ENCODE peak calls at places on chromosomes 6 and 20, in six cellular contexts. One of them, this sample, is unnamed.

GRCh38 chr6:26576929-26577719 is 19.6 kb upstream of the ABT1 start:
- DNase-seq in pancreas: no peak
- DNase-seq in GM13977: no peak
- DNase-seq in tibial nerve: peak; percentile 59
- DNase-seq in A549: peak; percentile 87
- DNase-seq in fibroblast of villous mesenchyme: peak; percentile 71
- DNase-seq in this sample: no peak

GRCh38 chr6:157964139-157964538 is 17.5 kb upstream of the SYNJ2 start:
- DNase-seq in pancreas: no peak
- DNase-seq in GM13977: no peak
- DNase-seq in tibial nerve: no peak
- DNase-seq in A549: no peak
- DNase-seq in fibroblast of villous mesenchyme: no peak
- DNase-seq in this sample: no peak

GRCh38 chr20:20375862-20376261 is 8.0 kb downstream of the INSM1 start:
- DNase-seq in pancreas: no peak
- DNase-seq in GM13977: no peak
- DNase-seq in tibial nerve: no peak
- DNase-seq in A549: no peak
- DNase-seq in fibroblast of villous mesenchyme: no peak
- DNase-seq in this sample: no peak

GRCh38 chr6:1313755-1314503 is 2.0 kb downstream of the FOXQ1 start:
- DNase-seq in pancreas: peak; percentile 53
- DNase-seq in GM13977: peak; percentile 67
- DNase-seq in tibial nerve: no peak
- DNase-seq in A549: peak; percentile 59
- DNase-seq in fibroblast of villous mesenchyme: no peak
- DNase-seq in this sample: no peak

GRCh38 chr6:31490115-31490873 is 7.7 kb upstream of the MICB start:
- DNase-seq in pancreas: no peak
- DNase-seq in GM13977: no peak
- DNase-seq in tibial nerve: no peak
- DNase-seq in A549: no peak
- DNase-seq in fibroblast of villous mesenchyme: no peak
- DNase-seq in this sample: no peak

GRCh38 chr20:4829494-4830211 is 107.9 kb downstream of the PRND start:
- DNase-seq in pancreas: no peak
- DNase-seq in GM13977: no peak
- DNase-seq in tibial nerve: peak; percentile 48
- DNase-seq in A549: no peak
- DNase-seq in fibroblast of villous mesenchyme: no peak
- DNase-seq in this sample: no peak

GRCh38 chr6:166760288-166760687 is 133.2 kb upstream of the RPS6KA2 start:
- DNase-seq in pancreas: no peak
- DNase-seq in GM13977: no peak
- DNase-seq in tibial nerve: no peak
- DNase-seq in A549: no peak
- DNase-seq in fibroblast of villous mesenchyme: no peak
- DNase-seq in this sample: no peak

GRCh38 chr6:128519132-128519930 is 1.1 kb downstream of the PTPRK start:
- DNase-seq in pancreas: peak; percentile 55
- DNase-seq in GM13977: peak; percentile 9
- DNase-seq in tibial nerve: no peak
- DNase-seq in A549: peak; percentile 54
- DNase-seq in fibroblast of villous mesenchyme: peak; percentile 59
- DNase-seq in this sample: peak; percentile 73

GRCh38 chr20:51760905-51761544 is 7.2 kb downstream of the ATP9A start:
- DNase-seq in pancreas: no peak
- DNase-seq in GM13977: no peak
- DNase-seq in tibial nerve: no peak
- DNase-seq in A549: peak; percentile 79
- DNase-seq in fibroblast of villous mesenchyme: peak; percentile 38
- DNase-seq in this sample: no peak

GRCh38 chr6:109340811-109341210 is 41.5 kb downstream of the CD164 start:
- DNase-seq in pancreas: no peak
- DNase-seq in GM13977: no peak
- DNase-seq in tibial nerve: no peak
- DNase-seq in A549: no peak
- DNase-seq in fibroblast of villous mesenchyme: no peak
- DNase-seq in this sample: no peak

GRCh38 chr20:39619386-39619785 is 657.2 kb downstream of the DHX35 start:
- DNase-seq in pancreas: no peak
- DNase-seq in GM13977: no peak
- DNase-seq in tibial nerve: no peak
- DNase-seq in A549: no peak
- DNase-seq in fibroblast of villous mesenchyme: no peak
- DNase-seq in this sample: no peak

GRCh38 chr6:16769131-16769985 is 8.1 kb upstream of the ATXN1 start:
- DNase-seq in pancreas: no peak
- DNase-seq in GM13977: no peak
- DNase-seq in tibial nerve: no peak
- DNase-seq in A549: peak; percentile 91
- DNase-seq in fibroblast of villous mesenchyme: peak; percentile 93
- DNase-seq in this sample: no peak

GRCh38 chr6:26235240-26235730 is 129.7 kb upstream of the BTN3A2 start:
- DNase-seq in pancreas: no peak
- DNase-seq in GM13977: no peak
- DNase-seq in tibial nerve: no peak
- DNase-seq in A549: peak; percentile 37
- DNase-seq in fibroblast of villous mesenchyme: peak; percentile 23
- DNase-seq in this sample: no peak

GRCh38 chr20:14902432-14903089 is 565.1 kb upstream of the FLRT3 start:
- DNase-seq in pancreas: no peak
- DNase-seq in GM13977: no peak
- DNase-seq in tibial nerve: no peak
- DNase-seq in A549: no peak
- DNase-seq in fibroblast of villous mesenchyme: no peak
- DNase-seq in this sample: no peak

GRCh38 chr6:76861403-76861802 is 601.9 kb downstream of the HTR1B start:
- DNase-seq in pancreas: no peak
- DNase-seq in GM13977: no peak
- DNase-seq in tibial nerve: no peak
- DNase-seq in A549: peak; percentile 6
- DNase-seq in fibroblast of villous mesenchyme: peak; percentile 12
- DNase-seq in this sample: no peak

GRCh38 chr6:32047855-32048766 is 9.9 kb downstream of the CYP21A2 start:
- DNase-seq in pancreas: peak; percentile 63
- DNase-seq in GM13977: peak; percentile 80
- DNase-seq in tibial nerve: peak; percentile 82
- DNase-seq in A549: peak; percentile 48
- DNase-seq in fibroblast of villous mesenchyme: peak; percentile 54
- DNase-seq in this sample: no peak

DNA sequence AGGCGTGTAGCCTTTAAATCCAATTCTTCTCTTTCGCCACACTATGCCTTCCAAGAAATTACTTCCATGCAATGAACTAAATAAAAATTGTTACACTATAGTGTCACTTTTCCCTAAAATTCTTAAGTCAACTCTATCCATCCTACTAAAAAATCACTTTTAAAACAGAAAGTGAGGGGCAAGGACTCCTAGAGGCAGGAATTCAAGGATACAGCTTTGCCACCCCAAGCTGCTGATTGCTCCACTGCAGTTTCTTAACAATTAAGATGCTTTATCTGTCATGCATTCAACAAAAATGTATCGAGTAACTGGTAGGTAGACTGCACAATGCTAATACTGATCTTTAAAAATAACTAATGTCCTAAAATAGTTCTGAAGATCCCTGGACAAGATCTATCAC is 4.3 kb downstream of the MCM9 start:
- DNase-seq in pancreas: no peak
- DNase-seq in GM13977: no peak
- DNase-seq in tibial nerve: no peak
- DNase-seq in A549: no peak
- DNase-seq in fibroblast of villous mesenchyme: no peak
- DNase-seq in this sample: no peak
- TF ChIP-seq CTCF in pancreas: no peak
- TF ChIP-seq CTCF in GM13977: no peak
- TF ChIP-seq CTCF in tibial nerve: no peak
- TF ChIP-seq CTCF in A549: no peak
- TF ChIP-seq CTCF in fibroblast of villous mesenchyme: peak; percentile 15
- TF ChIP-seq CTCF in this sample: no peak

GRCh38 chr6:112163295-112164257 is 76.2 kb downstream of the FAM229B start:
- DNase-seq in pancreas: peak; percentile 44
- DNase-seq in GM13977: peak; percentile 60
- DNase-seq in tibial nerve: peak; percentile 70
- DNase-seq in A549: peak; percentile 45
- DNase-seq in fibroblast of villous mesenchyme: peak; percentile 42
- DNase-seq in this sample: peak; percentile 78
- TF ChIP-seq CTCF in pancreas: peak; percentile 64
- TF ChIP-seq CTCF in GM13977: peak; percentile 94
- TF ChIP-seq CTCF in tibial nerve: peak; percentile 51
- TF ChIP-seq CTCF in A549: peak; percentile 66
- TF ChIP-seq CTCF in fibroblast of villous mesenchyme: peak; percentile 91
- TF ChIP-seq CTCF in this sample: peak; percentile 91

GRCh38 chr6:150670311-150670710 is 70.6 kb downstream of the PLEKHG1 start:
- DNase-seq in pancreas: no peak
- DNase-seq in GM13977: no peak
- DNase-seq in tibial nerve: no peak
- DNase-seq in A549: no peak
- DNase-seq in fibroblast of villous mesenchyme: no peak
- DNase-seq in this sample: no peak
- TF ChIP-seq CTCF in pancreas: no peak
- TF ChIP-seq CTCF in GM13977: peak; percentile 6
- TF ChIP-seq CTCF in tibial nerve: no peak
- TF ChIP-seq CTCF in A549: no peak
- TF ChIP-seq CTCF in fibroblast of villous mesenchyme: no peak
- TF ChIP-seq CTCF in this sample: peak; percentile 40

GRCh38 chr6:149723771-149724417 is 6.0 kb upstream of the LATS1 start:
- DNase-seq in pancreas: peak; percentile 46
- DNase-seq in GM13977: no peak
- DNase-seq in tibial nerve: peak; percentile 60
- DNase-seq in A549: peak; percentile 76
- DNase-seq in fibroblast of villous mesenchyme: peak; percentile 88
- DNase-seq in this sample: peak; percentile 50
- TF ChIP-seq CTCF in pancreas: peak; percentile 56
- TF ChIP-seq CTCF in GM13977: peak; percentile 64
- TF ChIP-seq CTCF in tibial nerve: peak; percentile 49
- TF ChIP-seq CTCF in A549: peak; percentile 59
- TF ChIP-seq CTCF in fibroblast of villous mesenchyme: peak; percentile 93
- TF ChIP-seq CTCF in this sample: peak; percentile 83

GRCh38 chr6:131936156-131936555 is 15.0 kb downstream of the CCN2 start:
- DNase-seq in pancreas: no peak
- DNase-seq in GM13977: no peak
- DNase-seq in tibial nerve: no peak
- DNase-seq in A549: no peak
- DNase-seq in fibroblast of villous mesenchyme: peak; percentile 54
- DNase-seq in this sample: no peak
- TF ChIP-seq CTCF in pancreas: no peak
- TF ChIP-seq CTCF in GM13977: no peak
- TF ChIP-seq CTCF in tibial nerve: no peak
- TF ChIP-seq CTCF in A549: no peak
- TF ChIP-seq CTCF in fibroblast of villous mesenchyme: no peak
- TF ChIP-seq CTCF in this sample: no peak

GRCh38 chr6:104527761-104528415 is 331.8 kb downstream of the HACE1 start:
- DNase-seq in pancreas: peak; percentile 9
- DNase-seq in GM13977: no peak
- DNase-seq in tibial nerve: no peak
- DNase-seq in A549: peak; percentile 20
- DNase-seq in fibroblast of villous mesenchyme: peak; percentile 64
- DNase-seq in this sample: no peak
- TF ChIP-seq CTCF in pancreas: no peak
- TF ChIP-seq CTCF in GM13977: peak; percentile 48
- TF ChIP-seq CTCF in tibial nerve: no peak
- TF ChIP-seq CTCF in A549: peak; percentile 24
- TF ChIP-seq CTCF in fibroblast of villous mesenchyme: peak; percentile 60
- TF ChIP-seq CTCF in this sample: peak; percentile 62

GRCh38 chr6:13454286-13455221 is 32.8 kb downstream of the GFOD1 start:
- DNase-seq in pancreas: no peak
- DNase-seq in GM13977: peak; percentile 27
- DNase-seq in tibial nerve: peak; percentile 51
- DNase-seq in A549: no peak
- DNase-seq in fibroblast of villous mesenchyme: peak; percentile 85
- DNase-seq in this sample: no peak
- TF ChIP-seq CTCF in pancreas: no peak
- TF ChIP-seq CTCF in GM13977: peak; percentile 53
- TF ChIP-seq CTCF in tibial nerve: peak; percentile 26
- TF ChIP-seq CTCF in A549: no peak
- TF ChIP-seq CTCF in fibroblast of villous mesenchyme: no peak
- TF ChIP-seq CTCF in this sample: no peak